ENCODE peak calls at places on chromosomes 7 and 10, in eight cellular contexts. W is WTC11; Z is NCI-H1092; E is astrocyte of the spinal cord; D is NCI-H345; J is NCI-H1105; B is Ammon's horn; Y is effector memory CD8-positive, alpha-beta T cell. K is an unnamed sample.

GRCh38 chr7:120733143-120733542 is 124.8 kb downstream of the TSPAN12 start:
- DNase-seq in W (no peak), Z (no peak), E (peak; percentile 83), D (no peak), J (no peak), B (no peak), Y (no peak), K (no peak)

GRCh38 chr7:106170651-106171050 is 58.5 kb upstream of the SYPL1 start:
- DNase-seq in W (no peak), Z (no peak), E (no peak), D (no peak), J (no peak), B (no peak), Y (no peak), K (no peak)

GRCh38 chr7:155431231-155431630 is 26.7 kb upstream of the EN2 start:
- DNase-seq in W (no peak), Z (no peak), E (no peak), D (no peak), J (no peak), B (no peak), Y (no peak), K (no peak)

GRCh38 chr7:108002726-108003590 is at the start of gene LAMB1:
- DNase-seq in W (peak; percentile 80), Z (no peak), E (peak; percentile 88), D (peak; percentile 62), J (peak; percentile 18), B (no peak), Y (no peak), K (no peak)

GRCh38 chr7:28957064-28957821 is 887 bp downstream of the TRIL start:
- DNase-seq in W (peak; percentile 63), Z (peak; percentile 49), E (peak; percentile 8), D (no peak), J (no peak), B (peak; percentile 20), Y (no peak), K (no peak)

GRCh38 chr10:510415-510881 is 179.0 kb downstream of the DIP2C start:
- DNase-seq in W (no peak), Z (no peak), E (peak; percentile 34), D (peak; percentile 64), J (peak; percentile 83), B (peak; percentile 72), Y (no peak), K (no peak)

GRCh38 chr7:73742338-73742752 is 3.7 kb upstream of the ABHD11 start:
- DNase-seq in W (peak; percentile 83), Z (no peak), E (no peak), D (peak; percentile 45), J (peak; percentile 46), B (no peak), Y (no peak), K (no peak)

GRCh38 chr7:113774182-113774807 is 144.5 kb downstream of the PPP1R3A start:
- DNase-seq in W (no peak), Z (peak; percentile 16), E (peak; percentile 74), D (peak; percentile 57), J (peak; percentile 41), B (peak; percentile 63), Y (no peak), K (no peak)

GRCh38 chr10:60388709-60389241 is 900 bp downstream of the ANK3 start:
- DNase-seq in W (no peak), Z (no peak), E (no peak), D (peak; percentile 50), J (no peak), B (peak; percentile 71), Y (no peak), K (no peak)

GRCh38 chr7:24549961-24550360 is 23.3 kb upstream of the PALS2 start:
- DNase-seq in W (no peak), Z (no peak), E (no peak), D (no peak), J (no peak), B (no peak), Y (no peak), K (no peak)